ENCODE peak calls at places on chromosomes 5 and 9, in nine cellular contexts. One of them, this sample, is unnamed.

GRCh38 chr9:108836771-108837170 is 19.0 kb downstream of the ACTL7B start:
- DNase-seq in bronchial epithelial cell: peak
- DNase-seq in GM13977: no peak
- DNase-seq in AG04449: peak
- DNase-seq in upper lobe of left lung: no peak
- DNase-seq in IMR-90: no peak
- DNase-seq in foreskin fibroblast: peak
- DNase-seq in body of pancreas: no peak
- DNase-seq in MM.1S: no peak
- DNase-seq in this sample: no peak

GRCh38 chr5:96434201-96434645 is 1.2 kb upstream of the PCSK1 start:
- DNase-seq in bronchial epithelial cell: peak
- DNase-seq in GM13977: peak
- DNase-seq in AG04449: peak
- DNase-seq in upper lobe of left lung: no peak
- DNase-seq in IMR-90: peak
- DNase-seq in foreskin fibroblast: peak
- DNase-seq in body of pancreas: peak
- DNase-seq in MM.1S: peak
- DNase-seq in this sample: no peak

GRCh38 chr5:139795074-139796001 is at the start of gene PSD2:
- DNase-seq in bronchial epithelial cell: no peak
- DNase-seq in GM13977: no peak
- DNase-seq in AG04449: no peak
- DNase-seq in upper lobe of left lung: peak
- DNase-seq in IMR-90: no peak
- DNase-seq in foreskin fibroblast: peak
- DNase-seq in body of pancreas: peak
- DNase-seq in MM.1S: peak
- DNase-seq in this sample: no peak

GRCh38 chr5:14373685-14374084 is 207.9 kb upstream of the OTULINL start:
- DNase-seq in bronchial epithelial cell: no peak
- DNase-seq in GM13977: no peak
- DNase-seq in AG04449: no peak
- DNase-seq in upper lobe of left lung: no peak
- DNase-seq in IMR-90: no peak
- DNase-seq in foreskin fibroblast: no peak
- DNase-seq in body of pancreas: peak
- DNase-seq in MM.1S: peak
- DNase-seq in this sample: no peak

GRCh38 chr9:134880484-134881312 is at the start of gene FCN2:
- DNase-seq in bronchial epithelial cell: no peak
- DNase-seq in GM13977: no peak
- DNase-seq in AG04449: no peak
- DNase-seq in upper lobe of left lung: no peak
- DNase-seq in IMR-90: no peak
- DNase-seq in foreskin fibroblast: no peak
- DNase-seq in body of pancreas: no peak
- DNase-seq in MM.1S: no peak
- DNase-seq in this sample: no peak

GRCh38 chr5:149618581-149619248 is 37.4 kb downstream of the ARHGEF37 start:
- DNase-seq in bronchial epithelial cell: peak
- DNase-seq in GM13977: peak
- DNase-seq in AG04449: no peak
- DNase-seq in upper lobe of left lung: no peak
- DNase-seq in IMR-90: peak
- DNase-seq in foreskin fibroblast: peak
- DNase-seq in body of pancreas: peak
- DNase-seq in MM.1S: peak
- DNase-seq in this sample: no peak

GRCh38 chr5:147234098-147234824 is 565 bp upstream of the STK32A start:
- DNase-seq in bronchial epithelial cell: peak
- DNase-seq in GM13977: no peak
- DNase-seq in AG04449: no peak
- DNase-seq in upper lobe of left lung: no peak
- DNase-seq in IMR-90: no peak
- DNase-seq in foreskin fibroblast: peak
- DNase-seq in body of pancreas: no peak
- DNase-seq in MM.1S: no peak
- DNase-seq in this sample: no peak

GRCh38 chr9:15187589-15187988 is 119.4 kb downstream of the TTC39B start:
- DNase-seq in bronchial epithelial cell: no peak
- DNase-seq in GM13977: no peak
- DNase-seq in AG04449: no peak
- DNase-seq in upper lobe of left lung: no peak
- DNase-seq in IMR-90: no peak
- DNase-seq in foreskin fibroblast: no peak
- DNase-seq in body of pancreas: no peak
- DNase-seq in MM.1S: no peak
- DNase-seq in this sample: no peak

GRCh38 chr5:72837524-72838096 is 21.1 kb downstream of the TNPO1 start:
- DNase-seq in bronchial epithelial cell: no peak
- DNase-seq in GM13977: no peak
- DNase-seq in AG04449: no peak
- DNase-seq in upper lobe of left lung: no peak
- DNase-seq in IMR-90: no peak
- DNase-seq in foreskin fibroblast: no peak
- DNase-seq in body of pancreas: no peak
- DNase-seq in MM.1S: no peak
- DNase-seq in this sample: no peak

GRCh38 chr5:82493217-82493616 is 215.1 kb upstream of the RPS23 start:
- DNase-seq in bronchial epithelial cell: no peak
- DNase-seq in GM13977: no peak
- DNase-seq in AG04449: no peak
- DNase-seq in upper lobe of left lung: no peak
- DNase-seq in IMR-90: no peak
- DNase-seq in foreskin fibroblast: no peak
- DNase-seq in body of pancreas: no peak
- DNase-seq in MM.1S: no peak
- DNase-seq in this sample: no peak

GRCh38 chr5:82499845-82500244 is 221.7 kb upstream of the RPS23 start:
- DNase-seq in bronchial epithelial cell: no peak
- DNase-seq in GM13977: no peak
- DNase-seq in AG04449: no peak
- DNase-seq in upper lobe of left lung: no peak
- DNase-seq in IMR-90: no peak
- DNase-seq in foreskin fibroblast: no peak
- DNase-seq in body of pancreas: no peak
- DNase-seq in MM.1S: peak
- DNase-seq in this sample: no peak

GRCh38 chr5:82489668-82490067 is 211.5 kb upstream of the RPS23 start:
- DNase-seq in bronchial epithelial cell: no peak
- DNase-seq in GM13977: no peak
- DNase-seq in AG04449: no peak
- DNase-seq in upper lobe of left lung: no peak
- DNase-seq in IMR-90: no peak
- DNase-seq in foreskin fibroblast: no peak
- DNase-seq in body of pancreas: no peak
- DNase-seq in MM.1S: no peak
- DNase-seq in this sample: no peak

GRCh38 chr5:82497242-82497641 is 219.1 kb upstream of the RPS23 start:
- DNase-seq in bronchial epithelial cell: no peak
- DNase-seq in GM13977: no peak
- DNase-seq in AG04449: no peak
- DNase-seq in upper lobe of left lung: no peak
- DNase-seq in IMR-90: no peak
- DNase-seq in foreskin fibroblast: no peak
- DNase-seq in body of pancreas: no peak
- DNase-seq in MM.1S: no peak
- DNase-seq in this sample: no peak

DNA sequence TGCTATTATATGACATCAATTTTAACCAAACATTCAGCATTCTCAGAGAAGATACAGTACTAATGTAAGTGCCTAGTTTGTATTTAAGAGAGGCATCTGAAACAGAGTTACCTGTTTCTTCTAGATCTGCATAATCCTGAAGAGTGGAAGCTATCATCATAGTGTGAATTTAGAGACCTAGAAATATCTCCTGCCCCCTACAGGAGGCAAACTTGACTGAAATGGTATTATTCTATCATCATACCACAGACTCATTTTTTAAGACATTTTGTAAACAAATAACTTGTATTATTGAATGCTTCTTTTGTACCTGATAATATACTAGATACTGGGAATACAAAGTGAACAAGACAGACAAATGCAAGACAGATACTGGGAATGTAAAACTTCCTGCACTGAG is 216.8 kb upstream of the RPS23 start:
- DNase-seq in bronchial epithelial cell: peak
- DNase-seq in GM13977: no peak
- DNase-seq in AG04449: no peak
- DNase-seq in upper lobe of left lung: no peak
- DNase-seq in IMR-90: peak
- DNase-seq in foreskin fibroblast: peak
- DNase-seq in body of pancreas: no peak
- DNase-seq in MM.1S: no peak
- DNase-seq in this sample: no peak
- TF ChIP-seq CTCF in bronchial epithelial cell: peak
- TF ChIP-seq CTCF in GM13977: no peak
- TF ChIP-seq CTCF in AG04449: peak
- TF ChIP-seq CTCF in upper lobe of left lung: peak
- TF ChIP-seq CTCF in IMR-90: peak
- TF ChIP-seq CTCF in foreskin fibroblast: peak
- TF ChIP-seq CTCF in body of pancreas: no peak
- TF ChIP-seq CTCF in MM.1S: peak
- TF ChIP-seq CTCF in this sample: no peak

GRCh38 chr9:137217276-137218211 is 4.5 kb downstream of the RNF208 start:
- DNase-seq in bronchial epithelial cell: peak
- DNase-seq in GM13977: no peak
- DNase-seq in AG04449: no peak
- DNase-seq in upper lobe of left lung: peak
- DNase-seq in IMR-90: no peak
- DNase-seq in foreskin fibroblast: peak
- DNase-seq in body of pancreas: peak
- DNase-seq in MM.1S: no peak
- DNase-seq in this sample: no peak
- TF ChIP-seq CTCF in bronchial epithelial cell: peak
- TF ChIP-seq CTCF in GM13977: no peak
- TF ChIP-seq CTCF in AG04449: no peak
- TF ChIP-seq CTCF in upper lobe of left lung: no peak
- TF ChIP-seq CTCF in IMR-90: no peak
- TF ChIP-seq CTCF in foreskin fibroblast: no peak
- TF ChIP-seq CTCF in body of pancreas: peak
- TF ChIP-seq CTCF in MM.1S: no peak
- TF ChIP-seq CTCF in this sample: no peak

DNA sequence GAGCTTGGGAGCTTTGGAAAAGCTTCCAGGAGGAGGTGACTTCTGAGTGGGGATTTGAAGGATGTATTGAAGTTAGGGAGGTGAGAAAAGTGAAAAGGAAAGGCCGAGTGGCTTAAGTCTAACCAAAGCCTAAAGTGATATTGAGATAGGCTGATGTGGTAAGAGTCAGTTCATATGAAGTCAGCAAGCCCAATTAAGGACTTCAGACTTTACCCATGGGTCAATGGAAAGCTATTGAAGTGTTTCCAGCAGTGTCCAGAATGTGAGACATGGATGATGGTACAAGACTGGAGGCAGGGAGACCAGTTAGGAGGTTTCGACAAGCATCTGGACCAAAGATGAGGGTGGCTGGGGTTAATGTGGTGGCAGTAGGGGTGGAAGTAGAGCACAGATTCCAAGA is 134.3 kb upstream of the WWC1 start:
- DNase-seq in bronchial epithelial cell: no peak
- DNase-seq in GM13977: no peak
- DNase-seq in AG04449: no peak
- DNase-seq in upper lobe of left lung: no peak
- DNase-seq in IMR-90: no peak
- DNase-seq in foreskin fibroblast: no peak
- DNase-seq in body of pancreas: no peak
- DNase-seq in MM.1S: no peak
- DNase-seq in this sample: no peak
- TF ChIP-seq CTCF in bronchial epithelial cell: no peak
- TF ChIP-seq CTCF in GM13977: no peak
- TF ChIP-seq CTCF in AG04449: no peak
- TF ChIP-seq CTCF in upper lobe of left lung: no peak
- TF ChIP-seq CTCF in IMR-90: no peak
- TF ChIP-seq CTCF in foreskin fibroblast: no peak
- TF ChIP-seq CTCF in body of pancreas: no peak
- TF ChIP-seq CTCF in MM.1S: no peak
- TF ChIP-seq CTCF in this sample: no peak

GRCh38 chr5:177495243-177496060 is 2.0 kb downstream of the PDLIM7 start:
- DNase-seq in bronchial epithelial cell: peak
- DNase-seq in GM13977: peak
- DNase-seq in AG04449: peak
- DNase-seq in upper lobe of left lung: peak
- DNase-seq in IMR-90: peak
- DNase-seq in foreskin fibroblast: peak
- DNase-seq in body of pancreas: peak
- DNase-seq in MM.1S: no peak
- DNase-seq in this sample: no peak

GRCh38 chr5:177493795-177494355 is 3.5 kb downstream of the PDLIM7 start:
- DNase-seq in bronchial epithelial cell: no peak
- DNase-seq in GM13977: no peak
- DNase-seq in AG04449: no peak
- DNase-seq in upper lobe of left lung: no peak
- DNase-seq in IMR-90: no peak
- DNase-seq in foreskin fibroblast: peak
- DNase-seq in body of pancreas: no peak
- DNase-seq in MM.1S: no peak
- DNase-seq in this sample: no peak

GRCh38 chr5:177496111-177497010 is 1.0 kb downstream of the PDLIM7 start:
- DNase-seq in bronchial epithelial cell: peak
- DNase-seq in GM13977: peak
- DNase-seq in AG04449: peak
- DNase-seq in upper lobe of left lung: peak
- DNase-seq in IMR-90: peak
- DNase-seq in foreskin fibroblast: peak
- DNase-seq in body of pancreas: peak
- DNase-seq in MM.1S: no peak
- DNase-seq in this sample: no peak

GRCh38 chr5:177492841-177493240 is 4.6 kb downstream of the PDLIM7 start:
- DNase-seq in bronchial epithelial cell: no peak
- DNase-seq in GM13977: peak
- DNase-seq in AG04449: no peak
- DNase-seq in upper lobe of left lung: no peak
- DNase-seq in IMR-90: no peak
- DNase-seq in foreskin fibroblast: no peak
- DNase-seq in body of pancreas: no peak
- DNase-seq in MM.1S: no peak
- DNase-seq in this sample: no peak

DNA sequence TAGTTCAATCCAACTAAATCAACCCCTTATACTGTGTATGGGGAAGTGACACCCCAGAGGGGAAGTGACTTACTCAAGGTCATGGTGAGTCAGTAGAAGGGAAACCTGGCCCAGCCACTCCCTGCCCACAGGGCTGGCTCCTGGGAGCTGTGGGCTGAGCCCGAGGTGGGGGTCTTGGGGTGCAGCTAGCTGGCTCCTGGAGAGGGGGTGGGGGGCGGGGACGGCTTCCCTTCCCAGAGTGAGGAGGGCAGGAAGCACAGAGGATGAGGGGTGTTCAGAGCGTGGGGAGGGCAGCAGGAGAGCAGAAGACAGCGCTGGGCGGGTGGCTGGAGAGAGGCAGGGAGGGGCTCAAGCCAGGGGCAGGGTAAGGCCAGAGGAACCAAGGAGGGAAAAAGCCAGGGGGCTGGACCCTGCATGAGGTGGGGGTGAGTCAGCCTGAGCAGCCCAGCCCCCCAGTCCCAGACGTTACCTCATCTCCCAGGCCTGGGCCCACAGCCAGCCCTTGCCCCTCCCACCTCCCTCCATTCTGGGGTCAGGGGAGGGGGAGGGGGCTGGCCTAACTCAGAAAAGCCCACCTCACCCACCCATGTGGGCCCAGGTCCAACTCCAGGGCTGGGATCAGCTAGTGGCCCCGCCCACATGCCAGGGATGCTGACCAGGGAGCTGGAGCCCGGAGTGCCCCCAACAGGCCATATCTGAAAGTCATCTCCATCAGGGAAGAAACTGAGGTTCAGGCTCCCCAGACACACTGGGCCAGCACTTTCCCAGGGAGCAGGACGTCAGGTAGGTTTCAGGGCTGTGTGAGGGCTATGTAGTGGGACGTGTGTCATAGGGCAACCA is 2.8 kb downstream of the PDLIM7 start:
- DNase-seq in bronchial epithelial cell: peak
- DNase-seq in GM13977: peak
- DNase-seq in AG04449: no peak
- DNase-seq in upper lobe of left lung: peak
- DNase-seq in IMR-90: peak
- DNase-seq in foreskin fibroblast: peak
- DNase-seq in body of pancreas: peak
- DNase-seq in MM.1S: no peak
- DNase-seq in this sample: peak
- TF ChIP-seq CTCF in bronchial epithelial cell: peak
- TF ChIP-seq CTCF in GM13977: no peak
- TF ChIP-seq CTCF in AG04449: peak
- TF ChIP-seq CTCF in upper lobe of left lung: no peak
- TF ChIP-seq CTCF in IMR-90: peak
- TF ChIP-seq CTCF in foreskin fibroblast: peak
- TF ChIP-seq CTCF in body of pancreas: no peak
- TF ChIP-seq CTCF in MM.1S: no peak
- TF ChIP-seq CTCF in this sample: no peak

This sample was measured in activated B cell treated with CpG ODN at 0.5 μM for 24 hours.